ENCODE peak calls at places on chromosomes 12 and 14, in six cellular contexts. Q is activated CD8-positive, alpha-beta T cell treated with anti-CD3 and anti-CD28 coated beads, Interleukin-2, amount 10 ng/mL, durations not matched to agents 7 days and 5 days; T is iris pigment epithelial cell; J is stimulated activated CD4-positive, alpha-beta T cell treated with anti-CD3 and anti-CD28 coated beads, Interleukin-1b, Interleukin-23, amount 100 ng/mL, for 1 hour; A is activated CD4-positive, alpha-beta T cell treated with anti-CD3 and anti-CD28 coated beads for 36 hours; D is NCI-H2081. R is an unnamed sample.
A peak's percentile ranks its signal among the peaks of the same experiment; 100 is the strongest.

GRCh38 chr12:104414581-104415305 is 42.0 kb upstream of the CHST11 start:
- DNase-seq in D (no peak), A (no peak), Q (no peak), J (no peak), T (no peak), R (no peak)

GRCh38 chr12:112996501-112996900 is 18.2 kb downstream of the OAS2 start:
- DNase-seq in T (no peak), Q (no peak), A (no peak), J (no peak), D (no peak), R (peak; percentile 33)

GRCh38 chr12:59787610-59788009 is 191.8 kb downstream of the SLC16A7 start:
- DNase-seq in A (no peak), D (no peak), Q (no peak), J (no peak), T (no peak), R (no peak)

GRCh38 chr14:103133213-103134140 is 10.2 kb downstream of the TNFAIP2 start:
- DNase-seq in J (no peak), Q (no peak), D (no peak), A (no peak), T (no peak), R (no peak)

GRCh38 chr12:57771873-57772428 is at the start of gene METTL1:
- DNase-seq in D (peak; percentile 90), T (peak; percentile 98), A (peak; percentile 97), J (peak; percentile 84), Q (peak; percentile 96), R (peak; percentile 97)

GRCh38 chr12:84270470-84271140 is 642.0 kb downstream of the SLC6A15 start:
- DNase-seq in J (no peak), A (no peak), T (no peak), Q (no peak), D (no peak), R (no peak)

GRCh38 chr14:96693986-96694385 is 103.2 kb upstream of the VRK1 start:
- DNase-seq in J (no peak), D (no peak), Q (no peak), T (no peak), A (no peak), R (no peak)

GRCh38 chr14:44914849-44915248 is 46.9 kb downstream of the KLHL28 start:
- DNase-seq in Q (no peak), T (peak; percentile 41), D (no peak), J (no peak), A (no peak), R (no peak)

GRCh38 chr12:107091381-107091780 is 2.0 kb downstream of the CRY1 start:
- DNase-seq in A (no peak), D (peak; percentile 10), Q (no peak), J (no peak), T (peak; percentile 75), R (no peak)

GRCh38 chr12:113678222-113678621 is 206.6 kb upstream of the LHX5 start:
- DNase-seq in A (no peak), D (no peak), J (no peak), Q (no peak), T (no peak), R (no peak)

GRCh38 chr14:64701660-64702059 is 2.6 kb upstream of the PLEKHG3 start:
- DNase-seq in A (no peak), J (no peak), T (no peak), D (peak; percentile 53), Q (no peak), R (peak; percentile 7)

GRCh38 chr14:71465316-71465715 is 466.9 kb upstream of the RGS6 start:
- DNase-seq in J (no peak), A (no peak), T (peak; percentile 54), Q (no peak), D (no peak), R (no peak)

GRCh38 chr14:72907327-72907826 is 13.5 kb upstream of the DPF3 start:
- DNase-seq in D (no peak), T (no peak), J (no peak), Q (no peak), A (no peak), R (no peak)

GRCh38 chr12:116595672-116596071 is 36.5 kb downstream of the MAP1LC3B2 start:
- DNase-seq in J (no peak), T (no peak), Q (no peak), D (no peak), A (no peak), R (no peak)

GRCh38 chr14:90970167-90970600 is 90.3 kb downstream of the RPS6KA5 start:
- DNase-seq in T (peak; percentile 57), J (no peak), Q (no peak), A (no peak), D (no peak), R (no peak)

GRCh38 chr12:67161322-67161918 is 107.7 kb upstream of the CAND1 start:
- DNase-seq in Q (peak; percentile 59), D (no peak), J (no peak), A (peak; percentile 64), T (peak; percentile 58), R (no peak)

GRCh38 chr14:51424569-51425251 is 184.7 kb downstream of the TMX1 start:
- DNase-seq in A (no peak), J (no peak), T (peak; percentile 66), D (no peak), Q (no peak), R (no peak)

GRCh38 chr12:28021704-28022103 is 49.2 kb upstream of the PTHLH start:
- DNase-seq in J (no peak), Q (no peak), D (no peak), A (no peak), T (no peak), R (no peak)

GRCh38 chr12:49279706-49280159 is 14.9 kb downstream of the TUBA1C start:
- DNase-seq in T (no peak), A (no peak), J (no peak), D (no peak), Q (no peak), R (no peak)

GRCh38 chr12:19695244-19696098 is 256.2 kb downstream of the AEBP2 start:
- DNase-seq in A (no peak), D (no peak), J (no peak), T (no peak), Q (no peak), R (no peak)

GRCh38 chr14:96253140-96253539 is 2.9 kb upstream of the BDKRB1 start:
- DNase-seq in Q (no peak), T (peak; percentile 99), A (no peak), D (no peak), J (no peak), R (no peak)

GRCh38 chr12:48800457-48800856 is 11.6 kb upstream of the ADCY6 start:
- DNase-seq in T (no peak), D (no peak), A (no peak), J (no peak), Q (no peak), R (no peak)

GRCh38 chr12:93879476-93880376 is 202.6 kb downstream of the CRADD start:
- DNase-seq in D (no peak), A (no peak), Q (no peak), J (no peak), T (peak; percentile 83), R (no peak)

GRCh38 chr12:80565276-80565675 is 121.2 kb downstream of the PTPRQ start:
- DNase-seq in Q (no peak), T (peak; percentile 85), D (no peak), J (no peak), A (no peak), R (no peak)

GRCh38 chr12:93144109-93144508 is 215.0 kb upstream of the EEA1 start:
- DNase-seq in D (no peak), J (no peak), Q (no peak), A (no peak), T (no peak), R (no peak)

GRCh38 chr12:105013892-105014291 is 27.8 kb downstream of the NOPCHAP1 start:
- DNase-seq in D (no peak), T (peak; percentile 42), A (no peak), Q (no peak), J (no peak), R (no peak)

GRCh38 chr14:104444159-104445030 is 135.2 kb upstream of the C14orf180 start:
- DNase-seq in Q (no peak), T (no peak), A (no peak), D (no peak), J (no peak), R (no peak)

GRCh38 chr14:104687601-104688504 is 1.6 kb upstream of the INF2 start:
- DNase-seq in J (no peak), T (peak; percentile 54), D (peak; percentile 48), A (no peak), Q (no peak), R (peak; percentile 85)

GRCh38 chr14:24171422-24172260 is at the start of gene REC8:
- DNase-seq in J (peak; percentile 38), Q (peak; percentile 85), D (peak; percentile 82), A (peak; percentile 75), T (peak; percentile 100), R (peak; percentile 85)

GRCh38 chr12:122518908-122519307 is 7.8 kb downstream of the RSRC2 start:
- DNase-seq in A (no peak), Q (no peak), T (no peak), D (no peak), J (no peak), R (no peak)

GRCh38 chr12:607541-608001 is 55.7 kb downstream of the NINJ2 start:
- DNase-seq in T (no peak), D (no peak), Q (peak; percentile 47), J (no peak), A (no peak), R (peak; percentile 65)

GRCh38 chr14:101128478-101129450 is 225.2 kb upstream of the RTL1 start:
- DNase-seq in J (no peak), Q (peak; percentile 13), A (no peak), D (no peak), T (no peak), R (no peak)

GRCh38 chr14:69484444-69485113 is at the start of gene PLEKHD1:
- DNase-seq in T (no peak), D (peak; percentile 35), A (peak; percentile 8), Q (no peak), J (no peak), R (no peak)

GRCh38 chr12:102797513-102797912 is 119.5 kb downstream of the PAH start:
- DNase-seq in J (no peak), T (no peak), D (no peak), Q (no peak), A (no peak), R (no peak)

GRCh38 chr12:40970320-40970907 is 217.7 kb upstream of the PDZRN4 start:
- DNase-seq in Q (no peak), T (no peak), D (no peak), J (no peak), A (no peak), R (no peak)

GRCh38 chr12:104218935-104219334 is 3.4 kb downstream of the TXNRD1 start:
- DNase-seq in A (no peak), Q (no peak), T (peak; percentile 85), D (no peak), J (no peak), R (no peak)